ENCODE peak calls at places on chromosome 14, in four cellular contexts. J, V, G and M are unnamed samples.

GRCh38 chr14:23633160-23633701 is 2.9 kb upstream of the DHRS2 start:
- DNase-seq in J (no peak), G (peak), V (no peak), M (peak)

GRCh38 chr14:63454863-63455622 is 88.1 kb downstream of the PPP2R5E start:
- DNase-seq in J (peak), V (peak), G (peak), M (no peak)

GRCh38 chr14:50943943-50944646 is at the start of gene PYGL:
- DNase-seq in V (peak), G (peak), J (no peak), M (peak)

GRCh38 chr14:26966942-26967341 is 369.1 kb upstream of the NOVA1 start:
- DNase-seq in V (no peak), G (peak), J (no peak), M (peak)

GRCh38 chr14:104735830-104736642 is 12.0 kb downstream of the ADSS1 start:
- DNase-seq in J (no peak), G (peak), V (peak), M (peak)

GRCh38 chr14:72519543-72519942 is 374.4 kb downstream of the DPF3 start:
- DNase-seq in G (no peak), J (no peak), V (no peak), M (no peak)

GRCh38 chr14:81485372-81485771 is 48.3 kb downstream of the SEL1L start:
- DNase-seq in V (no peak), G (no peak), J (no peak), M (no peak)

GRCh38 chr14:42490536-42490935 is 883.9 kb downstream of the LRFN5 start:
- DNase-seq in V (peak), G (no peak), J (no peak), M (no peak)

GRCh38 chr14:52703225-52703624 is 3.8 kb upstream of the PSMC6 start:
- DNase-seq in J (no peak), V (peak), G (peak), M (peak)

GRCh38 chr14:34060747-34061050 is 109.8 kb upstream of the EGLN3 start:
- DNase-seq in J (no peak), G (no peak), V (no peak), M (no peak)

GRCh38 chr14:34062353-34062973 is 111.6 kb upstream of the EGLN3 start:
- DNase-seq in V (no peak), J (no peak), G (no peak), M (no peak)

GRCh38 chr14:34059037-34059924 is 108.4 kb upstream of the EGLN3 start:
- DNase-seq in V (no peak), J (no peak), G (no peak), M (no peak)

GRCh38 chr14:34058510-34058909 is 107.6 kb upstream of the EGLN3 start:
- DNase-seq in J (no peak), G (no peak), V (no peak), M (no peak)

GRCh38 chr14:34059925-34060746 is 109.3 kb upstream of the EGLN3 start:
- DNase-seq in J (no peak), G (peak), V (peak), M (peak)
- TF ChIP-seq CTCF in J (no peak), G (peak), V (peak), M (peak)

GRCh38 chr14:70904376-70904775 is 2.9 kb upstream of the PCNX1 start:
- DNase-seq in G (no peak), J (no peak), V (no peak), M (no peak)

GRCh38 chr14:70906785-70907171 is 481 bp upstream of the PCNX1 start:
- DNase-seq in V (peak), J (no peak), G (no peak), M (peak)

GRCh38 chr14:70907996-70908917 is 998 bp downstream of the PCNX1 start:
- DNase-seq in V (peak), G (peak), J (peak), M (peak)

GRCh38 chr14:70907172-70907995 is at the start of gene PCNX1:
- DNase-seq in G (peak), J (peak), V (peak), M (peak)

DNA sequence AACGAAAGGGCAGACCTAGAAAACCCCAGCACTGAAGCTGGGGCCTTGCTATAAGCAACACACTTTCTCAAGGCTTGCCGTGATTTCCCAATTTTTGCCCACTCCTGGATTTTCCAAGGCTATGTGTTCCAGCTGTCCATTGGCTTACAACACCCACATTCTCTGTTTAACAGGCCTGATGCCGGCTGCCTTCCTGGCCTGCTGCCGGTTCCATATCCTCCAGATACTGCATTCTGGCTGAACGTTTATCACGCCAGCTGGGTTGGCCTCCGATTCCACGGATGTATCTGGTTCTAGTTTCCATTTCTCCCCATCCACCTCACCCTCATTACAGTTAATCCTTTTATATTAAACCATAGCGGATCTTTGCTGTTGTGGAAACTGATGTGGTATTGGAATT is 1.9 kb upstream of the PCNX1 start:
- DNase-seq in J (no peak), G (no peak), V (peak), M (no peak)
- H3K4me3 ChIP-seq in J (no peak), G (no peak), V (no peak), M (no peak)

DNA sequence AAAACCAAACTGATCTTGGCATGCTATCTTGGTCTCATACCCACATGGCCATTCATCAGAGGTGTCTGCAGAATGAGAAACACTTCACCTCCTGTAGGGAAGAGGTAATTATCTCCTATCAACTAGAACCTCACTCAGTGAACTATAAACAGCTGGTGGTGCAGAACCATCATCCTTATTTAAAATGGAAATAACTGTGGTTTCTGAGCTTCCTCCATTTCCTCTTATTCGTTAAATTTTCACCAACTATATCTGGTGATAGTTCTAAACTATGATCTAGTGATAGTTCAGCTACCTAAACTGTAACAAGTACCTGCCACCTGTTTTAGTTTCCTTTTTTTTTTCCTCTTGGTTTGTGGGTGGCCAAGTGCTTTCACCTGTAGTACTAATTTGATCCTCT is 218.5 kb downstream of the FUT8 start:
- DNase-seq in G (no peak), J (no peak), V (no peak), M (no peak)
- TF ChIP-seq CTCF in G (no peak), J (no peak), V (no peak), M (no peak)

GRCh38 chr14:35806006-35806907 is 2.8 kb downstream of the RALGAPA1 start:
- DNase-seq in V (no peak), J (no peak), G (no peak), M (no peak)

GRCh38 chr14:35810963-35811362 is 1.9 kb upstream of the RALGAPA1 start:
- DNase-seq in G (no peak), J (no peak), V (no peak), M (no peak)

GRCh38 chr14:35809597-35809996 is 502 bp upstream of the RALGAPA1 start:
- DNase-seq in V (no peak), G (no peak), J (no peak), M (no peak)

GRCh38 chr14:35808076-35808657 is 928 bp downstream of the RALGAPA1 start:
- DNase-seq in G (peak), J (peak), V (peak), M (peak)

DNA sequence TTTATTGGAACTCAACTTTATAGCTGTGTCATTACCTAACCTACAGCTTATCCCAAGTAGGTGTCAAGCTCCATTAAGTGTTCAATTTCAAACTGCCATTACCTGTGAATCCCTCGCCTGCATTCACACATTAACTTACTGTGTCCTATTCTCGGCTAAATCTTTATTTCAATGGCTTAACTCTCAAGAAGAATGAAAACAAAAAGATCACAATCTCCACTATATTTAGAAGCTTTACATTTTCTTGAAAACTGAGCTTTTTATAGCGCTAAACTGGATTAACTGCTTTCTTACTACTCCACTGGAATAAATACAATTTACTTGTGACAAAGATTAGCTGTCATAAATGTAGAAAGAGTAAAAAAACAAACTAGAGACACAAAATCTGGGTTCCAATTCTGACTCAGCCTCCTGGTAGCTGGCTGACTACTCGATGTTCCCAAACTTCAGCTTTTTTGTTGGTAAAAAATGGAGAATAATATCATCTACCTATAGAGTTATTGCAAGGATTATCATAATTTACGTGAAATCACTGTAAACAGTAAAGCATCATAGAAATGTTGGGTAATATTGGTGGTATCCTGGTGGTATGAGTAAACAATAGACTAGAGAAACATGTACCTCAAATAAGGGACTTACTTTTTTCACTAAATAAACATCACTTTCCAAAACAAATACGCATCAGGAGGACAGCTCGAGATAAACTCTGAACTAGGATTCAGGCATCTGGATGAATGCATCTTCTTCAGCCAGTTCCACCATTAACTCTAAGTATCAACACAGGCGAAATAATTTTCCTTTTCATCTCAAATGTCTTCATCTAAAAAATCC is 1.7 kb downstream of the RALGAPA1 start:
- DNase-seq in J (no peak), V (no peak), G (no peak), M (no peak)
- H3K4me3 ChIP-seq in J (no peak), V (peak), G (no peak), M (peak)

DNA sequence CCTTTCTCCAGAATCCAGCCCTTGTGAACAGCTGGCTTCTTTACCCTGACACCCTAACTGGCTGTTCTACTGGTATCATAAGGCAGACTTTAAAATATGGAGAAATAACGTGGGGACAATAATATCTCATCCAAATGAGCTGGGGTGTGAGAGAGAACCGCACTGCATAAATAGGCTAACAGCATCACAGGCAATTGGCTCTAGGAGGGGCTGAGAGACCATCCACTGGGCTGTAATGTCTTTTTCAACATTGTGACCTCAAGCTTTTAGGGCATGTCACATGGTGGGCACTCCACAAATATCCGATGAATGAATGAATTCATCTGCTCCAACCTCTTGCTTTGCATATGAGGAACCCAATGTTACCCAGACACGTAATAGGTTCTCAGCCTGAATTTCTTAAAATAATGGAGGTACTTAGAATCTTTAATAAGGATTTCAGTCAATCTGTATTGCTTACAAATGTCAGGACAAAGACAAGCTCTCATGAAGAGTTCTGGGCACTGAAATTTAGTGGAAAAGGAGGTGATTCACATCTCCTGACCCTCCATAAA is 157.9 kb downstream of the SAMD4A start:
- DNase-seq in J (no peak), V (no peak), G (no peak), M (no peak)
- TF ChIP-seq CTCF in J (no peak), V (no peak), G (no peak), M (no peak)

GRCh38 chr14:54676822-54677708 is 110.1 kb downstream of the SAMD4A start:
- DNase-seq in V (peak), G (peak), J (no peak), M (peak)
- H3K4me3 ChIP-seq in V (peak), G (no peak), J (no peak), M (no peak)

DNA sequence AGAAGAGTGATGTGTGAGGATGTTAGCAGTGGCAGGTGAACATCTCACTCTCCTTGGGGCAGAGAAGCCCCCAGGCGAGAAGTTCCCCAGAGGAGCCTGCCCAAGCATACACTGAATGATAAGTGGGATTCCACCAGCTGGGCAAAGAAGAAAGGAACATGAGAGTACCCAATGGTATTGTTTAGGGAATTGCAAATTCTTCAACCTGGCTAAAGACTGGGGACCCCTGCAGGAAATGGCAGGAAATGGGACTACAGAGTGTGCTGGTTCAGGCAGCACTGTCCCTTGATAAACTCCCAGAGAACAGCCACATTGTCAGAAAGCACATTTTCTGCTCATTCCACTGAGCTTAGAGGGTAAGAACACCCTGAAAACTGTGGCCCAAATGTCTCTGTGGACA is 121.3 kb downstream of the RPS29 start:
- DNase-seq in G (peak), J (no peak), V (no peak), M (no peak)
- TF ChIP-seq CTCF in G (peak), J (peak), V (peak), M (peak)

DNA sequence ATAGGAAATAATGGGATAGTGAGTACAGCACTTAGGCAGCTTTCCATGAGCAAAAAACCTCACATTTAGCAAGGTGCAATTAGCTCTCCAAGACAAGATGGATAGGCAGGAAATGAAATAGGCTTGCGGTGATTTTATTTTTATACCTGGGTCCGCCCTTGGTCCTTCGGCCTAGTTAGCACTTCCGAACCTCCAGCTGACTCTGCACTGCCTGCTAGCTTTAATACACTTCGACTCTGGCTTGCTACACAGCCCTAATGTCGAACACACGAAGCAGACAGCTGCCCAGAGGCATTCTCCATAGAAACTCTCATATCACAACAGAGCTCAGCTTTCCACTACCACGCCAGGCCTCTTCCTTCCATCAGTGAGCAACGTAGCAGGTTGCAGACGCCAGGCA is 688.0 kb downstream of the VRK1 start:
- DNase-seq in G (no peak), J (no peak), V (no peak), M (no peak)
- H3K4me3 ChIP-seq in G (no peak), J (no peak), V (no peak), M (no peak)